ENCODE peak calls at places on chromosomes 4 and X, in nine cellular contexts. Y is fibroblast of lung; W is activated CD4-positive, alpha-beta T cell treated with anti-CD3 and anti-CD28 coated beads, Interleukin-2, amount 10 ng/mL, durations not matched to agents 7 days and 5 days; V is AG10803; I is MM.1S; A is brain microvascular endothelial cell; P is AG09319; U is activated naive CD4-positive, alpha-beta T cell treated with anti-CD3 and anti-CD28 coated beads, Interleukin-2, amount 50 U/mL, for 16 hours; T is right lobe of liver. E is an unnamed sample.
A peak's percentile ranks its signal among the peaks of the same experiment; 100 is the strongest.

GRCh38 chr4:86536166-86536565 is 57.9 kb upstream of the PTPN13 start:
- DNase-seq in Y (no peak), W (no peak), V (no peak), I (no peak), A (no peak), P (no peak), U (no peak), T (no peak), E (peak; percentile 40)

GRCh38 chr4:95676190-95676589 is 127.4 kb upstream of the UNC5C start:
- DNase-seq in Y (peak; percentile 23), W (no peak), V (no peak), I (no peak), A (no peak), P (no peak), U (no peak), T (no peak), E (no peak)

GRCh38 chr4:51835854-51836253 is 7.1 kb upstream of the DCUN1D4 start:
- DNase-seq in Y (no peak), W (no peak), V (no peak), I (no peak), A (no peak), P (no peak), U (no peak), T (no peak), E (no peak)

GRCh38 chr4:25787891-25788331 is 74.9 kb downstream of the SEL1L3 start:
- DNase-seq in Y (peak; percentile 43), W (no peak), V (no peak), I (no peak), A (no peak), P (no peak), U (no peak), T (peak; percentile 67), E (no peak)

GRCh38 chr4:86841309-86841708 is 7.9 kb downstream of the SLC10A6 start:
- DNase-seq in Y (no peak), W (no peak), V (no peak), I (no peak), A (no peak), P (no peak), U (no peak), T (no peak), E (no peak)

GRCh38 chr4:10656988-10657387 is 27.6 kb downstream of the CLNK start:
- DNase-seq in Y (peak; percentile 75), W (no peak), V (no peak), I (no peak), A (peak; percentile 45), P (no peak), U (no peak), T (no peak), E (peak; percentile 50)

GRCh38 chr4:38308728-38309315 is 348.6 kb downstream of the PTTG2 start:
- DNase-seq in Y (peak; percentile 78), W (no peak), V (peak; percentile 31), I (no peak), A (peak; percentile 57), P (no peak), U (no peak), T (no peak), E (peak; percentile 54)

GRCh38 chrX:68685722-68686683 is 38.5 kb downstream of the STARD8 start:
- DNase-seq in Y (peak; percentile 63), W (peak; percentile 7), V (peak; percentile 39), I (no peak), A (peak; percentile 32), P (no peak), U (no peak), T (peak; percentile 56), E (peak; percentile 56)

GRCh38 chr4:121139533-121140222 is 24.4 kb downstream of the TNIP3 start:
- DNase-seq in Y (peak; percentile 93), W (no peak), V (peak; percentile 66), I (peak; percentile 82), A (peak; percentile 62), P (no peak), U (no peak), T (no peak), E (peak; percentile 85)

GRCh38 chr4:145554691-145555090 is 64.5 kb upstream of the MMAA start:
- DNase-seq in Y (no peak), W (no peak), V (no peak), I (no peak), A (no peak), P (no peak), U (no peak), T (no peak), E (no peak)

GRCh38 chrX:34126011-34126410 is 6.1 kb downstream of the FAM47A start:
- DNase-seq in Y (no peak), W (no peak), V (no peak), I (no peak), A (no peak), P (no peak), U (no peak), T (no peak), E (no peak)

GRCh38 chrX:47138171-47138570 is 6.3 kb downstream of the NDUFB11 start:
- DNase-seq in Y (no peak), W (no peak), V (no peak), I (no peak), A (no peak), P (no peak), U (no peak), T (no peak), E (no peak)

GRCh38 chrX:130715299-130715698 is 187.7 kb downstream of the ENOX2 start:
- DNase-seq in Y (peak; percentile 85), W (no peak), V (peak; percentile 71), I (no peak), A (peak; percentile 14), P (no peak), U (no peak), T (no peak), E (peak; percentile 44)

GRCh38 chr4:17981063-17981462 is 40.5 kb downstream of the LCORL start:
- DNase-seq in Y (no peak), W (no peak), V (no peak), I (no peak), A (no peak), P (no peak), U (no peak), T (no peak), E (no peak)

GRCh38 chr4:147924604-147925412 is 192.9 kb downstream of the ARHGAP10 start:
- DNase-seq in Y (peak; percentile 24), W (peak; percentile 10), V (peak; percentile 35), I (no peak), A (peak; percentile 22), P (no peak), U (no peak), T (no peak), E (peak; percentile 44)

GRCh38 chrX:15416133-15416993 is 32.1 kb upstream of the VEGFD start:
- DNase-seq in Y (peak; percentile 23), W (no peak), V (peak; percentile 40), I (no peak), A (no peak), P (no peak), U (no peak), T (no peak), E (no peak)

GRCh38 chr4:184475096-184475461 is 729 bp upstream of the IRF2 start:
- DNase-seq in Y (peak; percentile 42), W (peak; percentile 60), V (peak; percentile 62), I (peak; percentile 52), A (peak; percentile 20), P (no peak), U (peak; percentile 73), T (peak; percentile 42), E (no peak)

GRCh38 chr4:74044676-74045075 is 6.2 kb upstream of the CXCL3 start:
- DNase-seq in Y (peak; percentile 70), W (no peak), V (peak; percentile 50), I (no peak), A (peak; percentile 15), P (no peak), U (no peak), T (no peak), E (peak; percentile 22)

GRCh38 chrX:42090395-42090794 is 167.0 kb upstream of the CASK start:
- DNase-seq in Y (no peak), W (no peak), V (no peak), I (no peak), A (no peak), P (no peak), U (no peak), T (no peak), E (no peak)

GRCh38 chr4:24774452-24774851 is 20.9 kb upstream of the SOD3 start:
- DNase-seq in Y (peak; percentile 29), W (no peak), V (peak; percentile 27), I (no peak), A (no peak), P (no peak), U (no peak), T (no peak), E (no peak)

GRCh38 chr4:126250006-126250405 is 935.3 kb downstream of the FAT4 start:
- DNase-seq in Y (no peak), W (no peak), V (no peak), I (no peak), A (no peak), P (no peak), U (no peak), T (no peak), E (no peak)

GRCh38 chrX:105464611-105465010 is 244.1 kb upstream of the TEX13A start:
- DNase-seq in Y (no peak), W (no peak), V (no peak), I (no peak), A (no peak), P (no peak), U (no peak), T (no peak), E (no peak)

GRCh38 chr4:182346250-182346649 is 103.0 kb downstream of the TENM3 start:
- DNase-seq in Y (no peak), W (no peak), V (no peak), I (no peak), A (no peak), P (no peak), U (no peak), T (no peak), E (no peak)

GRCh38 chrX:18351774-18352173 is 2.7 kb downstream of the SCML2 start:
- DNase-seq in Y (no peak), W (no peak), V (no peak), I (no peak), A (no peak), P (no peak), U (no peak), T (no peak), E (no peak)

GRCh38 chr4:7434766-7435150 is at the start of gene PSAPL1:
- DNase-seq in Y (peak; percentile 33), W (no peak), V (peak; percentile 10), I (no peak), A (peak; percentile 11), P (no peak), U (no peak), T (peak; percentile 60), E (no peak)

GRCh38 chr4:7198440-7199128 is 6.2 kb downstream of the SORCS2 start:
- DNase-seq in Y (no peak), W (no peak), V (no peak), I (no peak), A (no peak), P (no peak), U (no peak), T (no peak), E (no peak)

GRCh38 chr4:119068529-119068962 is 67.1 kb upstream of the MYOZ2 start:
- DNase-seq in Y (peak; percentile 13), W (no peak), V (no peak), I (no peak), A (no peak), P (no peak), U (no peak), T (no peak), E (no peak)